ENCODE peak calls at places on chromosomes 2 and 18, in four cellular contexts. One of them, this sample, is unnamed.

GRCh38 chr18:55839350-55839749 is 251.4 kb upstream of the TCF4 start:
- DNase-seq in sigmoid colon: no peak
- DNase-seq in mucosa of descending colon: no peak
- DNase-seq in tibial artery: no peak
- DNase-seq in this sample: no peak

GRCh38 chr18:22088029-22088428 is 81.4 kb upstream of the GATA6 start:
- DNase-seq in tibial artery: no peak
- DNase-seq in sigmoid colon: no peak
- DNase-seq in mucosa of descending colon: peak
- DNase-seq in this sample: peak

GRCh38 chr18:74281639-74282358 is 10.0 kb downstream of the CYB5A start:
- DNase-seq in tibial artery: no peak
- DNase-seq in sigmoid colon: peak
- DNase-seq in mucosa of descending colon: peak
- DNase-seq in this sample: peak

GRCh38 chr2:100588071-100588786 is 25.4 kb downstream of the PDCL3 start:
- DNase-seq in tibial artery: no peak
- DNase-seq in sigmoid colon: no peak
- DNase-seq in mucosa of descending colon: no peak
- DNase-seq in this sample: peak

GRCh38 chr2:237876951-237877491 is 17.6 kb downstream of the RAMP1 start:
- DNase-seq in sigmoid colon: peak
- DNase-seq in mucosa of descending colon: no peak
- DNase-seq in tibial artery: peak
- DNase-seq in this sample: no peak

GRCh38 chr18:45340884-45341283 is 274.4 kb upstream of the SLC14A2 start:
- DNase-seq in sigmoid colon: no peak
- DNase-seq in mucosa of descending colon: no peak
- DNase-seq in tibial artery: no peak
- DNase-seq in this sample: no peak

GRCh38 chr18:10010611-10011015 is 96.8 kb downstream of the VAPA start:
- DNase-seq in mucosa of descending colon: peak
- DNase-seq in sigmoid colon: peak
- DNase-seq in tibial artery: peak
- DNase-seq in this sample: peak

GRCh38 chr2:121905201-121905600 is 149.8 kb downstream of the TSN start:
- DNase-seq in mucosa of descending colon: no peak
- DNase-seq in sigmoid colon: no peak
- DNase-seq in tibial artery: no peak
- DNase-seq in this sample: peak

GRCh38 chr18:59881728-59882685 is 17.8 kb upstream of the PMAIP1 start:
- DNase-seq in tibial artery: no peak
- DNase-seq in sigmoid colon: no peak
- DNase-seq in mucosa of descending colon: peak
- DNase-seq in this sample: no peak

GRCh38 chr2:5401258-5401657 is 290.9 kb upstream of the SOX11 start:
- DNase-seq in sigmoid colon: no peak
- DNase-seq in mucosa of descending colon: no peak
- DNase-seq in tibial artery: no peak
- DNase-seq in this sample: no peak

GRCh38 chr2:73983322-73984202 is 1.1 kb upstream of the TET3 start:
- DNase-seq in mucosa of descending colon: peak
- DNase-seq in sigmoid colon: no peak
- DNase-seq in tibial artery: no peak
- DNase-seq in this sample: peak

GRCh38 chr18:34098109-34098508 is 126.6 kb downstream of the NOL4 start:
- DNase-seq in sigmoid colon: no peak
- DNase-seq in tibial artery: no peak
- DNase-seq in mucosa of descending colon: no peak
- DNase-seq in this sample: no peak

GRCh38 chr2:33340265-33340664 is 136.2 kb upstream of the RASGRP3 start:
- DNase-seq in tibial artery: peak
- DNase-seq in mucosa of descending colon: peak
- DNase-seq in sigmoid colon: peak
- DNase-seq in this sample: peak

GRCh38 chr2:236169741-236170654 is 1.8 kb upstream of the GBX2 start:
- DNase-seq in mucosa of descending colon: no peak
- DNase-seq in sigmoid colon: no peak
- DNase-seq in tibial artery: no peak
- DNase-seq in this sample: no peak

GRCh38 chr2:54557601-54558187 is 101.6 kb downstream of the SPTBN1 start:
- DNase-seq in mucosa of descending colon: peak
- DNase-seq in tibial artery: peak
- DNase-seq in sigmoid colon: peak
- DNase-seq in this sample: peak

GRCh38 chr2:159060518-159060917 is 92.1 kb downstream of the TANC1 start:
- DNase-seq in sigmoid colon: no peak
- DNase-seq in mucosa of descending colon: no peak
- DNase-seq in tibial artery: no peak
- DNase-seq in this sample: no peak

GRCh38 chr18:54233228-54233625 is 8.8 kb upstream of the MBD2 start:
- DNase-seq in sigmoid colon: no peak
- DNase-seq in mucosa of descending colon: no peak
- DNase-seq in tibial artery: no peak
- DNase-seq in this sample: no peak

GRCh38 chr2:166516712-166517303 is 22.8 kb upstream of the SCN7A start:
- DNase-seq in tibial artery: no peak
- DNase-seq in sigmoid colon: no peak
- DNase-seq in mucosa of descending colon: no peak
- DNase-seq in this sample: no peak

GRCh38 chr2:119068154-119068725 is 90.3 kb downstream of the C1QL2 start:
- DNase-seq in mucosa of descending colon: no peak
- DNase-seq in sigmoid colon: no peak
- DNase-seq in tibial artery: no peak
- DNase-seq in this sample: no peak

GRCh38 chr2:220476877-220477276 is 849.4 kb downstream of the SLC4A3 start:
- DNase-seq in tibial artery: no peak
- DNase-seq in sigmoid colon: no peak
- DNase-seq in mucosa of descending colon: no peak
- DNase-seq in this sample: no peak

GRCh38 chr2:69466728-69467127 is 29.5 kb upstream of the NFU1 start:
- DNase-seq in sigmoid colon: no peak
- DNase-seq in tibial artery: no peak
- DNase-seq in mucosa of descending colon: no peak
- DNase-seq in this sample: no peak

GRCh38 chr2:29233428-29233827 is 118.2 kb downstream of the CLIP4 start:
- DNase-seq in sigmoid colon: no peak
- DNase-seq in mucosa of descending colon: no peak
- DNase-seq in tibial artery: peak
- DNase-seq in this sample: no peak

GRCh38 chr2:229586746-229587705 is 127.3 kb downstream of the DNER start:
- DNase-seq in tibial artery: peak
- DNase-seq in sigmoid colon: peak
- DNase-seq in mucosa of descending colon: peak
- DNase-seq in this sample: peak

GRCh38 chr2:17259613-17260012 is 258.6 kb downstream of the RAD51AP2 start:
- DNase-seq in mucosa of descending colon: no peak
- DNase-seq in tibial artery: no peak
- DNase-seq in sigmoid colon: no peak
- DNase-seq in this sample: no peak

GRCh38 chr2:134988994-134989605 is 58.1 kb downstream of the MAP3K19 start:
- DNase-seq in mucosa of descending colon: no peak
- DNase-seq in tibial artery: no peak
- DNase-seq in sigmoid colon: no peak
- DNase-seq in this sample: no peak

GRCh38 chr2:68030529-68030928 is 32.3 kb downstream of the C1D start:
- DNase-seq in mucosa of descending colon: no peak
- DNase-seq in sigmoid colon: no peak
- DNase-seq in tibial artery: no peak
- DNase-seq in this sample: no peak

GRCh38 chr18:27632706-27633105 is 447.6 kb upstream of the CHST9 start:
- DNase-seq in tibial artery: no peak
- DNase-seq in mucosa of descending colon: no peak
- DNase-seq in sigmoid colon: no peak
- DNase-seq in this sample: no peak

DNA sequence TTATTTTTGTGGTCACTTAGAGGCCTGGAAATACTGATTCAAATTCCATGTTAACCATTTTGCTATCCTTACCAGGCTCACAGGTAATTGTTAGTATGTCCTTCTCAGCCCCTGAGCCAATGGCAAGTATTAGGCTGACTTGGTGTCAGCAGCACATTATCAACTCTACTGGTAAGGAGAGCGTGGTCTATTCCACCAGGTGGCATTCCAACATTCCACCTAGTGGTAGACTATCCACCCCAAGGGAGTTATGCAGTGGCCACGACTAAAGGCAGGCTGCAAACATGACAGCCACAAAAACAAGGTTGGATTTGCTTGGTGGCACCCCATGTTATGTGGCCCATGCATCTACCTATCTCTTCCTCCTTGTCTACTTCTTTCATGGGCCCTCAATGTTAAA is 31.8 kb upstream of the GCC2 start:
- DNase-seq in mucosa of descending colon: no peak
- DNase-seq in sigmoid colon: no peak
- DNase-seq in tibial artery: no peak
- DNase-seq in this sample: no peak
- TF ChIP-seq CTCF in mucosa of descending colon: no peak
- TF ChIP-seq CTCF in sigmoid colon: no peak
- TF ChIP-seq CTCF in tibial artery: no peak
- TF ChIP-seq CTCF in this sample: no peak

DNA sequence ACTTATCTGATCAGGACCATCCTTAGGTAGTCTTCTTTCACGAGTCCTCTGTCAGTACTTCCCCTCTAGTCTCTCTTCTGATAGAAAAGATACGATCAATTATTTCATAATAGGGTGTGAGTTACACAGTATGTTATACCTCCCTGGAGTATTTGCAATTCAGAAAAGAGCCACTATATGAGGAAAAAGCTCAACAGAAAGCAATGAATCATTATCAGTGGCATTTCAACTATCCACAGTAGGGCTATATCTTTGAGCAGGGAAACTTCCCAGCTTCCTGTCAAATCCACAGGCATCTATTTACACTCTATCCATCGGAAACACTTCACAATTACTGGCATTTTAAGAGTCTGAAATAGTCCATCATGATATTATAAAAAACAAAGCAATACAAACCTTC is 105.3 kb upstream of the ACVR2A start:
- DNase-seq in sigmoid colon: no peak
- DNase-seq in tibial artery: no peak
- DNase-seq in mucosa of descending colon: no peak
- DNase-seq in this sample: no peak
- H3K4me3 ChIP-seq in sigmoid colon: no peak
- H3K4me3 ChIP-seq in tibial artery: no peak
- H3K4me3 ChIP-seq in mucosa of descending colon: no peak
- H3K4me3 ChIP-seq in this sample: no peak

GRCh38 chr2:79578952-79579351 is 66.1 kb downstream of the CTNNA2 start:
- DNase-seq in tibial artery: no peak
- DNase-seq in sigmoid colon: no peak
- DNase-seq in mucosa of descending colon: no peak
- DNase-seq in this sample: no peak

GRCh38 chr2:79576431-79576830 is 63.6 kb downstream of the CTNNA2 start:
- DNase-seq in tibial artery: no peak
- DNase-seq in mucosa of descending colon: no peak
- DNase-seq in sigmoid colon: no peak
- DNase-seq in this sample: no peak

GRCh38 chr2:79585701-79586428 is 73.0 kb downstream of the CTNNA2 start:
- DNase-seq in tibial artery: no peak
- DNase-seq in mucosa of descending colon: no peak
- DNase-seq in sigmoid colon: no peak
- DNase-seq in this sample: no peak

GRCh38 chr2:79580175-79580574 is 67.3 kb downstream of the CTNNA2 start:
- DNase-seq in mucosa of descending colon: no peak
- DNase-seq in tibial artery: no peak
- DNase-seq in sigmoid colon: no peak
- DNase-seq in this sample: no peak
- TF ChIP-seq CTCF in mucosa of descending colon: no peak
- TF ChIP-seq CTCF in tibial artery: no peak
- TF ChIP-seq CTCF in sigmoid colon: no peak
- TF ChIP-seq CTCF in this sample: no peak

DNA sequence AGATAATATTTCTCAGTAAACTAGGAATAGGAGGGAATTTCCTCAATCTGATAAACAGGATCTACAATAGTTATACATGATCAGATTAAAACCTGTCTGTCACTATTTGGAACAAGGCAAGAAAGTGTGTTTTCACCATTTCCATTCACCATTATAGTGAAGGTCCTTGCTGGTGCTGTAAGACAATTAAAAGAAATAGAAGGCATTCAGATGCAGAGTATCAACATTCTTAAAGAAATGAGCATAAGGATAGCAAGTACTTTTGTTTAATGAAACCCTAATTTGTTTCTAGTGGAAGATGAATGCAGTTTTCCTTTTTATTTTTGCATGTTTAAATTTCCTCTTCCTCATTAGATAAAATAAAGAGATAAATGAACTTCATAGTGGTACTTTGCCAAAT is 693.7 kb downstream of the PLCL1 start:
- DNase-seq in mucosa of descending colon: no peak
- DNase-seq in tibial artery: no peak
- DNase-seq in sigmoid colon: no peak
- DNase-seq in this sample: no peak
- H3K4me3 ChIP-seq in mucosa of descending colon: no peak
- H3K4me3 ChIP-seq in tibial artery: no peak
- H3K4me3 ChIP-seq in sigmoid colon: no peak
- H3K4me3 ChIP-seq in this sample: no peak

GRCh38 chr2:163682695-163683094 is 53.1 kb downstream of the FIGN start:
- DNase-seq in sigmoid colon: no peak
- DNase-seq in tibial artery: no peak
- DNase-seq in mucosa of descending colon: no peak
- DNase-seq in this sample: no peak
- TF ChIP-seq CTCF in sigmoid colon: no peak
- TF ChIP-seq CTCF in tibial artery: no peak
- TF ChIP-seq CTCF in mucosa of descending colon: no peak
- TF ChIP-seq CTCF in this sample: no peak

DNA sequence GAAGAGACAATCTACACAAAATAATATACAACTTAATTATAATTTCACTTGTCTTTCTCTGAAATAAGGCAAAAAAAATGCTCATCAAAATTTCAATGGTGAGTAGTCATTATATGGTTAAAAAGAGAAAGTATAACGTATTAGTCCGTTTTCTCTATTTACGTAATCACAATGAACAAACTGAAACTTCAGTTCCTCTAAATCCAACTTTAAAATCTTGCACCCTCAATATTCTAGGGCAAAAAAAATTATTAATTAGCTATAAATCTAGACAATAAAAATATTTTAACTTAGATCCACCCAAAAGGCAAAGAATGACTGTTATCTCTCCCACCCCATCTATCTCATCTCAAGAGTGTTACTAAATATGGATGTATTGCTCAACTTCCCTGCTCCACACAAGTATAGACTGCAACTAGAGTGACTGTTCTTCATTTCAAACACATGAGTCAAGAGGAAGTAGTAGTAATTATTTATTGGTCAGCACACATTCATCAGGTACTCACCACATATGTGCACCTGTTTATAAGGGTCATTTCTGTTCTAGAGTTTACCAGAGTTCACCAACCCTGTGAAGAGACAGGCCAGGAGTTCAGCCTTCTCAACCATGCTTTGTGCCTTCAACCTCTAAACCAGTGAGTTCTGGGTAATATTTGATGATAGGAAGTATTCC is 36.4 kb downstream of the STK39 start:
- DNase-seq in mucosa of descending colon: no peak
- DNase-seq in tibial artery: no peak
- DNase-seq in sigmoid colon: no peak
- DNase-seq in this sample: no peak
- H3K4me3 ChIP-seq in mucosa of descending colon: no peak
- H3K4me3 ChIP-seq in tibial artery: peak
- H3K4me3 ChIP-seq in sigmoid colon: peak
- H3K4me3 ChIP-seq in this sample: no peak

GRCh38 chr2:169323841-169324240 is 38.5 kb downstream of the LRP2 start:
- DNase-seq in mucosa of descending colon: no peak
- DNase-seq in sigmoid colon: no peak
- DNase-seq in tibial artery: no peak
- DNase-seq in this sample: no peak
- TF ChIP-seq CTCF in mucosa of descending colon: no peak
- TF ChIP-seq CTCF in sigmoid colon: no peak
- TF ChIP-seq CTCF in tibial artery: no peak
- TF ChIP-seq CTCF in this sample: no peak